ENCODE peak calls at places on chromosomes 13 and 19, in four cellular contexts. I is A549, A is SW480, U is spleen. P is an unnamed sample.

GRCh38 chr19:40592170-40592569 is 9.0 kb upstream of the LTBP4 start:
- DNase-seq in U (no peak), I (peak; percentile 81), A (peak; percentile 75), P (peak; percentile 30)

GRCh38 chr13:51065372-51066090 is 45.5 kb downstream of the C13orf42 start:
- DNase-seq in I (no peak), A (no peak), U (no peak), P (no peak)

GRCh38 chr13:46804391-46804815 is 7.4 kb upstream of the ESD start:
- DNase-seq in U (no peak), A (peak; percentile 39), I (peak; percentile 14), P (no peak)

GRCh38 chr13:75691183-75691582 is 55.1 kb downstream of the LMO7 start:
- DNase-seq in A (no peak), U (no peak), I (peak; percentile 33), P (no peak)

GRCh38 chr13:31722684-31723083 is 16.6 kb upstream of the RXFP2 start:
- DNase-seq in I (no peak), A (no peak), U (no peak), P (no peak)

GRCh38 chr13:83941669-83942335 is 59.5 kb upstream of the SLITRK1 start:
- DNase-seq in I (no peak), U (no peak), A (no peak), P (no peak)

GRCh38 chr13:101649490-101650126 is 197.1 kb downstream of the ITGBL1 start:
- DNase-seq in U (no peak), I (peak; percentile 30), A (no peak), P (no peak)

GRCh38 chr13:24747248-24748151 is 16.5 kb upstream of the RNF17 start:
- DNase-seq in U (no peak), A (peak; percentile 61), I (no peak), P (no peak)

GRCh38 chr13:38981096-38981495 is 9.5 kb downstream of the STOML3 start:
- DNase-seq in I (no peak), U (no peak), A (no peak), P (no peak)

GRCh38 chr13:67620665-67621064 is 390.5 kb upstream of the PCDH9 start:
- DNase-seq in U (no peak), A (no peak), I (no peak), P (no peak)

GRCh38 chr13:97295279-97296182 is 73.4 kb downstream of the MBNL2 start:
- DNase-seq in I (peak; percentile 29), U (no peak), A (no peak), P (no peak)

GRCh38 chr19:33921165-33921564 is 124.5 kb downstream of the KCTD15 start:
- DNase-seq in U (no peak), A (no peak), I (no peak), P (no peak)

GRCh38 chr19:31372245-31372781 is 23.1 kb upstream of the TSHZ3 start:
- DNase-seq in I (no peak), U (no peak), A (peak; percentile 68), P (peak; percentile 41)

GRCh38 chr19:58328999-58329398 is 2.2 kb downstream of the ZSCAN22 start:
- DNase-seq in A (peak; percentile 29), I (no peak), U (no peak), P (no peak)

GRCh38 chr19:4841366-4841704 is 9.8 kb upstream of the TICAM1 start:
- DNase-seq in A (no peak), U (no peak), I (no peak), P (no peak)